ENCODE peak calls at places on chromosomes 11 and 22, in six cellular contexts. W is body of pancreas, F is MM.1S, T is PC-9, N is fibroblast of the aortic adventitia, G is AG04450. R is an unnamed sample.

GRCh38 chr11:77147668-77148321 is 19.7 kb downstream of the MYO7A start:
- DNase-seq in G (no peak), N (no peak), T (no peak), F (no peak), W (no peak), R (no peak)

GRCh38 chr11:120442031-120442430 is 69.5 kb upstream of the GRIK4 start:
- DNase-seq in W (no peak), G (no peak), T (no peak), N (no peak), F (no peak), R (no peak)

GRCh38 chr11:16312242-16312641 is 44.1 kb downstream of the SOX6 start:
- DNase-seq in T (no peak), G (no peak), F (no peak), N (no peak), W (no peak), R (no peak)

GRCh38 chr11:60607483-60607882 is 91.9 kb upstream of the MS4A8 start:
- DNase-seq in G (no peak), F (no peak), N (no peak), W (no peak), T (no peak), R (no peak)

GRCh38 chr11:44097821-44098220 is 2.3 kb downstream of the EXT2 start:
- DNase-seq in G (no peak), F (no peak), N (peak), W (no peak), T (no peak), R (no peak)

GRCh38 chr22:46499798-46500174 is 37.6 kb downstream of the CELSR1 start:
- DNase-seq in G (no peak), T (no peak), N (no peak), W (no peak), F (no peak), R (no peak)

GRCh38 chr11:8721740-8722139 is 39.1 kb downstream of the RPL27A start:
- DNase-seq in N (peak), T (no peak), W (no peak), F (no peak), G (no peak), R (no peak)

GRCh38 chr11:29200776-29201574 is 815.9 kb downstream of the KCNA4 start:
- DNase-seq in N (no peak), F (no peak), T (no peak), G (no peak), W (no peak), R (no peak)

GRCh38 chr11:131904756-131905155 is 534.3 kb downstream of the NTM start:
- DNase-seq in N (no peak), G (no peak), F (no peak), T (no peak), W (no peak), R (no peak)

GRCh38 chr22:42608481-42609361 is 6.0 kb downstream of the POLDIP3 start:
- DNase-seq in T (peak), W (no peak), F (no peak), G (peak), N (peak), R (no peak)

GRCh38 chr22:30947821-30948454 is 20.6 kb downstream of the MORC2 start:
- DNase-seq in F (peak), G (peak), T (no peak), N (peak), W (no peak), R (no peak)

GRCh38 chr11:17803751-17804334 is 69.3 kb downstream of the KCNC1 start:
- DNase-seq in T (no peak), N (no peak), F (no peak), W (no peak), G (no peak), R (no peak)

GRCh38 chr11:68017858-68018729 is 8.0 kb downstream of the ALDH3B1 start:
- DNase-seq in N (no peak), G (no peak), T (no peak), W (no peak), F (no peak), R (no peak)

GRCh38 chr22:41919357-41920224 is 4.7 kb upstream of the SHISA8 start:
- DNase-seq in W (peak), T (no peak), F (peak), N (no peak), G (no peak), R (no peak)

GRCh38 chr11:105151936-105152554 is 12.5 kb upstream of the CARD18 start:
- DNase-seq in T (no peak), F (no peak), G (no peak), N (no peak), W (no peak), R (peak)

GRCh38 chr11:28919194-28919593 is 811.0 kb downstream of the METTL15 start:
- DNase-seq in G (no peak), W (no peak), N (no peak), T (no peak), F (no peak), R (no peak)

GRCh38 chr11:17812286-17813187 is 78.0 kb downstream of the KCNC1 start:
- DNase-seq in F (no peak), N (no peak), G (no peak), T (peak), W (no peak), R (no peak)

GRCh38 chr11:61627831-61628753 is 47.2 kb upstream of the SYT7 start:
- DNase-seq in W (peak), T (peak), F (peak), N (peak), G (peak), R (no peak)

GRCh38 chr22:48217596-48217995 is 1455.1 kb downstream of the TBC1D22A start:
- DNase-seq in F (no peak), G (no peak), T (no peak), W (no peak), N (no peak), R (no peak)

GRCh38 chr11:131859811-131860210 is 489.4 kb downstream of the NTM start:
- DNase-seq in W (no peak), N (peak), F (no peak), T (no peak), G (no peak), R (peak)

GRCh38 chr11:69356703-69357457 is 62.9 kb downstream of the MYEOV start:
- DNase-seq in N (peak), T (no peak), F (no peak), G (no peak), W (no peak), R (no peak)

GRCh38 chr11:124793466-124794278 is 6.5 kb downstream of the MSANTD2 start:
- DNase-seq in F (peak), W (peak), T (peak), N (peak), G (no peak), R (no peak)

GRCh38 chr11:64183890-64184289 is 2.1 kb upstream of the STIP1 start:
- DNase-seq in G (no peak), F (no peak), N (no peak), W (no peak), T (no peak), R (no peak)

GRCh38 chr11:117441146-117441975 is 113.7 kb downstream of the CEP164 start:
- DNase-seq in F (no peak), N (no peak), T (no peak), G (no peak), W (no peak), R (no peak)

GRCh38 chr11:43681543-43681942 is 1.0 kb downstream of the HSD17B12 start:
- DNase-seq in F (no peak), N (peak), T (no peak), G (no peak), W (no peak), R (no peak)

GRCh38 chr22:31520036-31520435 is 23.7 kb downstream of the SFI1 start:
- DNase-seq in W (no peak), N (no peak), F (no peak), T (no peak), G (no peak), R (no peak)

GRCh38 chr11:73267122-73267846 is 4.9 kb upstream of the P2RY6 start:
- DNase-seq in W (no peak), G (no peak), T (no peak), N (no peak), F (no peak), R (no peak)

GRCh38 chr11:112016765-112017356 is 8.3 kb upstream of the DLAT start:
- DNase-seq in T (peak), F (no peak), G (no peak), N (peak), W (no peak), R (no peak)

GRCh38 chr11:111913997-111914396 is 1.5 kb downstream of the HSPB2 start:
- DNase-seq in N (peak), T (no peak), F (no peak), W (no peak), G (no peak), R (peak)

GRCh38 chr22:21942407-21942895 is 10.2 kb downstream of the PPM1F start:
- DNase-seq in G (peak), T (peak), N (peak), F (no peak), W (no peak), R (peak)

GRCh38 chr11:122468965-122469364 is 186.6 kb upstream of the UBASH3B start:
- DNase-seq in G (no peak), T (no peak), N (no peak), W (no peak), F (no peak), R (no peak)

GRCh38 chr22:37370306-37370979 is 56.8 kb downstream of the ELFN2 start:
- DNase-seq in T (no peak), N (no peak), W (no peak), G (no peak), F (peak), R (no peak)

GRCh38 chr11:75955443-75955842 is 140.4 kb downstream of the UVRAG start:
- DNase-seq in F (no peak), G (no peak), W (no peak), N (no peak), T (no peak), R (no peak)

GRCh38 chr11:70807195-70807543 is 408.8 kb downstream of the CTTN start:
- DNase-seq in F (no peak), T (no peak), G (no peak), W (no peak), N (no peak), R (no peak)

GRCh38 chr11:70805971-70806370 is 407.6 kb downstream of the CTTN start:
- DNase-seq in W (no peak), N (no peak), T (no peak), F (no peak), G (no peak), R (no peak)

GRCh38 chr11:70808686-70809375 is 410.5 kb downstream of the CTTN start:
- DNase-seq in T (no peak), G (no peak), N (no peak), W (no peak), F (no peak), R (no peak)

GRCh38 chr11:70805243-70805642 is 406.9 kb downstream of the CTTN start:
- DNase-seq in T (no peak), F (no peak), W (no peak), N (no peak), G (no peak), R (no peak)

DNA sequence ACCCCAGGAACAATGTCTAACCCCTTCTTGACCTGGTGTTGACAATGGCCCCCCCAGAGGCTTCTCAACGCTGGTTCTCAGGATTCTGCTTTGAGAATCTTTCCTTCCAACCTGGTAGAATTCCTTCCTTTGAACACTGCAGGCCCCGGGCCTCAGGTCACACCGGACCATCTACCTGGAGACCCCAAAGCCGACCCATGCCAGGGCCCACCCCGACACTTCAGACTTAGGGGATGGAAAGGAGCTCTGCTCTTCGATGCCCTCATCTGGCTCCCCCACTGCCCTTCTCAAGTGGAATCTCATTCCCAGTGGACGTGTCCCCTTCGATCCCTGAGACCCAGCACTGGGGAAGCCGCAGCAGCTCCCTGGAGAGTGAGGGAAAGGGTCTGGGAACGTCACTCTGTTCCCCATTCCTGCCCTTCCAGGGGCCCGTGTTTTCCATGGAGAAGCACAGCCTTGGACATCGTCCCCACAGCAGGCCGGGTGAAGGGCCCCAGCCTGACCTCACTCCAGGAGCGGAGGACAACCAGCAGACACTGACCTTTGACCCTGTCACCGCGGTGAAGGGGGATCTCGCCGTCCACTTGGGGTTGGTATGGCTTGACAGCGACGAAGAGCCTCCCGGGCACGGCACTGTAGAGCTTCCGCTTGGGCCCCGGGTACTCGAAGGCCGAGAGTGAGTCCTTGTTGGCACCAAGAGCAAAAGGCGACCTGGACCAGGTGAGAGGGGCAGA is 408.3 kb downstream of the CTTN start:
- DNase-seq in F (no peak), N (no peak), W (no peak), T (no peak), G (no peak), R (no peak)
- TF ChIP-seq CTCF in F (no peak), N (no peak), W (no peak), T (no peak), G (no peak), R (no peak)

GRCh38 chr22:38696606-38697005 is 4.1 kb downstream of the JOSD1 start:
- DNase-seq in G (no peak), F (no peak), N (peak), W (no peak), T (peak), R (peak)

GRCh38 chr22:38699143-38699542 is 1.6 kb downstream of the JOSD1 start:
- DNase-seq in G (no peak), T (no peak), W (no peak), N (peak), F (no peak), R (no peak)

GRCh38 chr22:38694945-38695344 is 5.8 kb downstream of the JOSD1 start:
- DNase-seq in F (no peak), T (peak), G (no peak), W (no peak), N (peak), R (no peak)

GRCh38 chr22:38698407-38699094 is 2.2 kb downstream of the JOSD1 start:
- DNase-seq in F (no peak), T (no peak), N (no peak), G (no peak), W (no peak), R (no peak)

DNA sequence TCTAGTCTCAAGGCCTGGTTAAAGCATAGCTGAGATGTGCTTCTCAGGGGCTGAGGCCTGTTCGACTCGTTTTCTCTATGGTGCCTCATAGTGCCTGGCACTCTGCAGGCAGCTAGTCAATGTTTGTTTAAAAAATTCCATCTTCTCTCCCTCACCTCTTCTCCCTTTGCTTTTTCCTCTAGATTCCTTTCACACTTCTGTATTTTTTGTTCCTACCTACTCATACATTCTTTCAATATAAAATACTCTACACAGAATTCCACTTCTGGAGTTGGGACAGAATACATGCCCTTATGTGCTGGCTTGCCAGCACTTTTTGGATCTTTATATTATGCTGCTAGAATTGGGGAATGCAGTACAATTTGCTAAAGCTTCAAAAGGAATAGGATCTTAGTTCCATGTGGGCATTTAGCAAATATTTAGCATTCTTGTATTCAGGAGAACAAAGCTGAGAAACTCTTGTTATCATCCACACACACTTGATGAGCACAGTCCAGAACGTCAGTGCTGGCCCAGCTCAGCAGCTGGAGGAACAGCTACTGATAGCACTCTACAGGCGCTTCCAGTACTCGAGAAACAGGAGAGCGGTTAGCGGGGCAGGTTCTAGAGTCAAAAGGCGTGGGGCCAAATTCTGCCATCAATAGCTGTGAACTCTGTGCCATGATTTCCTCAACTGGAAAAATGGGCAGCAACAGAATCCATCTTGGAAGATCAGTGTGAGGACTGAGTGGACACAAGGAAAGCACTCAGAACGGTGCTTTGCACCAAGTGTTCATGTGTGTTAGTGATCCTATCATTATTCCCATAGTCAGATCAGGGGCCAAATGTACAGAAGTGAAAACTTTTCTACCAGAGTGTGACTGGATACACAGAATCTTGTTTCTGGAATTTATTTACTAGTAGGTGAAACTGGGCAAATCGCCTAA is 3.4 kb downstream of the JOSD1 start:
- DNase-seq in N (peak), W (no peak), F (no peak), T (peak), G (no peak), R (no peak)
- H3K4me3 ChIP-seq in N (peak), W (no peak), F (no peak), T (peak), G (peak), R (no peak)

GRCh38 chr11:2389344-2390026 is 11.1 kb upstream of the TSSC4 start:
- DNase-seq in T (no peak), N (no peak), F (no peak), G (no peak), W (no peak), R (no peak)
- TF ChIP-seq CTCF in T (no peak), N (no peak), F (peak), G (peak), W (no peak), R (peak)

GRCh38 chr11:20132667-20133039 is 27.6 kb downstream of the DBX1 start:
- DNase-seq in N (no peak), F (no peak), G (no peak), T (no peak), W (no peak), R (no peak)
- H3K4me3 ChIP-seq in N (peak), F (peak), G (no peak), T (no peak), W (no peak), R (no peak)

GRCh38 chr11:100932474-100933100 is 197.0 kb downstream of the PGR start:
- DNase-seq in F (peak), G (no peak), N (peak), T (peak), W (no peak), R (no peak)
- TF ChIP-seq CTCF in F (peak), G (peak), N (peak), T (peak), W (peak), R (peak)

R was measured in BJ.